ENCODE peak calls at places on chromosomes 7 and 10, in four cellular contexts. J, W, U and H are unnamed samples.

GRCh38 chr10:103448751-103449150 is 3.4 kb downstream of the CALHM2 start:
- DNase-seq in U (peak; percentile 57), J (peak; percentile 40), W (no peak), H (no peak)

GRCh38 chr7:74527842-74528241 is 74.1 kb downstream of the GTF2IRD1 start:
- DNase-seq in W (no peak), U (no peak), J (no peak), H (no peak)

GRCh38 chr10:110843031-110843430 is 28.7 kb upstream of the PDCD4 start:
- DNase-seq in J (no peak), U (no peak), W (no peak), H (no peak)

GRCh38 chr7:26237035-26237807 is 35.7 kb downstream of the CBX3 start:
- DNase-seq in W (no peak), U (no peak), J (no peak), H (no peak)

GRCh38 chr10:124000792-124001201 is 92.6 kb downstream of the CHST15 start:
- DNase-seq in U (no peak), W (no peak), J (no peak), H (no peak)

GRCh38 chr7:18212788-18213187 is 185.1 kb upstream of the PRPS1L1 start:
- DNase-seq in W (no peak), U (no peak), J (no peak), H (no peak)

GRCh38 chr7:66604198-66604597 is 24.5 kb upstream of the KCTD7 start:
- DNase-seq in W (no peak), J (no peak), U (no peak), H (no peak)

GRCh38 chr10:93495654-93496321 is 624 bp upstream of the CEP55 start:
- DNase-seq in W (peak; percentile 68), U (peak; percentile 75), J (peak; percentile 68), H (no peak)

GRCh38 chr10:69744971-69745370 is 56.7 kb upstream of the COL13A1 start:
- DNase-seq in U (no peak), J (no peak), W (no peak), H (no peak)

GRCh38 chr7:90511776-90512175 is 42.3 kb downstream of the PTTG1IP2 start:
- DNase-seq in J (no peak), U (no peak), W (no peak), H (no peak)

GRCh38 chr10:23994459-23995046 is 214.4 kb upstream of the KIAA1217 start:
- DNase-seq in W (peak; percentile 47), J (peak; percentile 92), U (no peak), H (no peak)

GRCh38 chr10:94630017-94630688 is 53.4 kb upstream of the CYP2C18 start:
- DNase-seq in U (no peak), J (no peak), W (no peak), H (no peak)

GRCh38 chr10:117967149-117967548 is 79.6 kb downstream of the RAB11FIP2 start:
- DNase-seq in U (no peak), J (no peak), W (peak; percentile 86), H (no peak)

GRCh38 chr10:32367793-32368453 is 21.0 kb upstream of the EPC1 start:
- DNase-seq in J (peak; percentile 82), U (no peak), W (peak; percentile 30), H (peak; percentile 80)

GRCh38 chr7:101770466-101770865 is 47.0 kb upstream of the CUX1 start:
- DNase-seq in W (no peak), J (no peak), U (no peak), H (no peak)

GRCh38 chr10:114877301-114877644 is 55.7 kb downstream of the FHIP2A start:
- DNase-seq in J (no peak), U (no peak), W (no peak), H (no peak)

GRCh38 chr10:114881462-114881861 is 56.5 kb upstream of the TRUB1 start:
- DNase-seq in J (peak; percentile 77), U (no peak), W (no peak), H (no peak)

GRCh38 chr10:114879093-114879492 is 57.5 kb downstream of the FHIP2A start:
- DNase-seq in W (no peak), U (no peak), J (no peak), H (no peak)

GRCh38 chr10:114881916-114882315 is 56.1 kb upstream of the TRUB1 start:
- DNase-seq in J (peak; percentile 65), U (no peak), W (no peak), H (no peak)

GRCh38 chr10:114879541-114880158 is 58.1 kb downstream of the FHIP2A start:
- DNase-seq in U (no peak), J (peak; percentile 90), W (peak; percentile 63), H (peak; percentile 16)
- H3K4me3 ChIP-seq in U (no peak overlapping the region), J (no peak overlapping the region), W (no peak overlapping the region), H (no peak overlapping the region)

GRCh38 chr7:32070406-32071360 is at the start of gene PDE1C:
- DNase-seq in J (peak; percentile 80), U (peak; percentile 75), W (no peak), H (no peak)

GRCh38 chr7:32071466-32072091 is 1.4 kb upstream of the PDE1C start:
- DNase-seq in W (no peak), J (peak; percentile 53), U (no peak), H (no peak)

GRCh38 chr7:32068411-32068905 is 1.7 kb downstream of the PDE1C start:
- DNase-seq in W (no peak), U (no peak), J (no peak), H (no peak)

GRCh38 chr7:32069251-32069650 is 956 bp downstream of the PDE1C start:
- DNase-seq in W (no peak), J (no peak), U (no peak), H (no peak)

DNA sequence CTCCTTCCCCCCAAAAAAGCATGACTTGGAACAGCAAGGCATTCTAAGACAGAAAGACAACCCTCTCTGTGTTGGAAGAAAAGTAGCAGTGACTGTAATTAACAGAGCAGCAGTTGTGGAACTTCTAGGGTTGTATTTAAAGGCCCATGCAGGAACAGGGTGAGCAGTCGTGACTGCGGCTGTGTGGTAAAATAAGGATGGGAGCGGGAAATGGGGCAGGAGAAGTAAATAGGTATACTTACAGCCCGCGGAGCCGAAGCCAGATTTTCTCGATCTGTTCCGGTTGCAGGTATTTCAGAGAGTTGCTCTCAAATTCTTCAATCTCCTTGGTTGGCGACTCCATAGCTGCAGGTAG is 179 bp downstream of the PDE1C start:
- DNase-seq in U (no peak), J (no peak), W (no peak), H (no peak)
- H3K4me3 ChIP-seq in U (peak overlapping the region; percentile 37), J (peak overlapping the region; percentile 86), W (no peak overlapping the region), H (no peak overlapping the region)

DNA sequence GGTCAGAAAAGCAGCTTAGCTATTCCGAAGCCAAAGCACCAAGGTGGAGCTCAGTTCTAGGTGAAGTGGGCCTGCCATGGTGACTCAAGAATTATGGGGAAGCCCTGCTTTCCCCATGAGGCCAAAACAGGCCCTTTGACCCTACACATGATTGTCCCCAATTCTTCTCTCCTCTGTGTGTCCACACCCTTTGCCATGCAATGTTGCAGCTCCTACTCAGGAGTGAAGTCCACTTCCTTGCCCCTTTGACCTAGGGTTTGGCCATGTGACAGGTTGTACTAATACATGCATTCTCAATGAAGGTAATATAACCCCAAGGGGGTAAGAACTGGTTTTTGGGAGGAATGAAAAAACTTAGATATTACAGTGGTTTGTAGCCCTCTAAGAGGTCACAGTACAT is 67.6 kb upstream of the MKRN1 start:
- DNase-seq in W (no peak), U (no peak), J (no peak), H (no peak)
- H3K4me3 ChIP-seq in W (no peak overlapping the region), U (no peak overlapping the region), J (no peak overlapping the region), H (no peak overlapping the region)

DNA sequence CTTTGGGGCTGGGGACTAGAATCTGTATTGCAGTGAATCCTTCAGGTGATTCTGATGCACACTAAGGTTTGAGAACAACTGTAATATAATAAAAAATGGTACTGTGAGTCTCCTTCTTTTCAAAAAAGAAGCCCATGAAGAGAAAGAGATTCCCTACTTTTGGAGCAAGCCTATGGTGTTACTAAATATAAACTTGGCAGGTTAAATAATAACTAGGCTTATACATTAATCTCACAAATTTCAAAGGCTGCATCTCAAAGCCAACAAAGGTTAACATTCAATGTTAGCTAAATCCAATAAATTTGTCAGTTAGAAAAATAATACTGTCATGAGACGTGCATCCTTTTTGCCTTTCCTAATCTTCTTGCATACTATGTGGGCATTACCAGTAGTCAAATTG is 159.7 kb upstream of the LAMB4 start:
- DNase-seq in W (no peak), J (no peak), U (no peak), H (no peak)
- H3K4me3 ChIP-seq in W (no peak overlapping the region), J (no peak overlapping the region), U (no peak overlapping the region), H (no peak overlapping the region)

GRCh38 chr7:138434458-138435093 is 25.5 kb upstream of the TRIM24 start:
- DNase-seq in W (no peak), J (no peak), U (no peak), H (no peak)
- H3K4me3 ChIP-seq in W (no peak overlapping the region), J (no peak overlapping the region), U (no peak overlapping the region), H (no peak overlapping the region)

GRCh38 chr10:43394868-43395267 is 14.1 kb downstream of the HNRNPF start:
- DNase-seq in U (no peak), W (no peak), J (no peak), H (no peak)
- H3K4me3 ChIP-seq in U (no peak overlapping the region), W (peak overlapping the region; percentile 81), J (peak overlapping the region; percentile 100), H (no peak overlapping the region)

DNA sequence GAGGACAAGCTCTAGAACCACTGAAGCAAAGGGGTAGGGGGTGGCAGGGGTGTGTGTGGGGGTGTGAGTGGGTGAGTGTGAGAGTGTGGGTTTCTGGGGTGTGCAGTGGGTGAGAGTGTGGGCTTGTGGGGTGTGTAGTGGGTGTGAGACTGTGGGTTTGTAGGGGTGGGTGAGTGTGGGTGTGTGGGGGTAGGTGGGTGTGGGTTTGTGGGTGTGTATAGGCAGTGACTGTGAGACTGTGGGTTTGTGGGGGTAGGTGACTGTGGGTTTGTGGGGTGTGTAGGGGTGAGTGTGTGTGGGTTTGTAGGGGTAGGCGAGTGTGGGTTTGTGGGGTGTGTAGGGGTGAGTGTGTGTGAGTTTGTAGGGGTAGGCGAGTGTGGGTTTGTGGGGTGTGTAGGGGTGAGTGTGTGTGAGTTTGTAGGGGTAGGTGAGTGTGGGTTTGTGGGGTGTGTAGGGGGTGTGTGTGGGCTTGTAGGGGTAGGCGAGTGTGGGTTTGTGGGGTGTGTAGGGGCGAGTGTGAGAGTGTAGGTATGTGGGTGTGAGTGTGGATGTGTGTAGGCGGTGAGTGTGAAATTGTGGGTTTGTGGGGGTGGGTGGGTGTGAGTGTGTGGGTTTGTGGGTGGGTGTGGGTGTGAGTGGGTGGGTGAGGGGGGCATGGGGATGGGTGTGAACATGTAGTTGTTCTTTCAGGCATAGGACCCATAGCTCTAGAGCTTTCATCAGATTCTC is 8.8 kb downstream of the NOS3 start:
- DNase-seq in J (no peak), U (no peak), W (no peak), H (no peak)
- H3K4me3 ChIP-seq in J (no peak overlapping the region), U (no peak overlapping the region), W (no peak overlapping the region), H (no peak overlapping the region)

GRCh38 chr10:17504547-17505245 is 50.3 kb upstream of the ST8SIA6 start:
- DNase-seq in J (no peak), U (no peak), W (no peak), H (no peak)

GRCh38 chr10:17506859-17507471 is 52.6 kb upstream of the ST8SIA6 start:
- DNase-seq in J (no peak), W (no peak), U (no peak), H (no peak)

GRCh38 chr10:17503795-17504194 is 49.4 kb upstream of the ST8SIA6 start:
- DNase-seq in W (no peak), J (no peak), U (no peak), H (no peak)

GRCh38 chr10:17507538-17507937 is 53.1 kb upstream of the ST8SIA6 start:
- DNase-seq in W (no peak), J (no peak), U (no peak), H (no peak)

DNA sequence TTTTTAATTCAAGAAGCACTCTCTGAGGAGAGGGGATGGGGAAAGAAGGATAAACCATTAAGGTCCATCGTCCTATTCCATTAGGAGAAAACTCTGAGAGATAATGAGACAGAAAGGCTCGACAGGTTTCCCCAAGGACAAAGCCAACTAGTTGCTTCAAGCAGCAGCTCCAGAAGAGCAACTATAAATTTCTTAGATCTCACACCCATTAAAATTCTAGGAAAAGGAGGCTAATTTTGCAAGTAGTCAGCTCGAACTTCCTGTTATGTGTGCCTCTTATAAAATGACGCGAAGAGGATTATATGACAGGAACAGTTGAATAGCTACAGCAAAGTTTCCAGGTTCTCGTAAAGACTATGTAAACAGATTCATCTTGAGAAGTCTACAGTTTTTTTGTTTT is 52.0 kb upstream of the ST8SIA6 start:
- DNase-seq in U (no peak), J (no peak), W (no peak), H (no peak)
- H3K4me3 ChIP-seq in U (no peak overlapping the region), J (no peak overlapping the region), W (no peak overlapping the region), H (no peak overlapping the region)